ENCODE peak calls at places on chromosome 1, in ten cellular contexts. One of them, this sample, is unnamed.

GRCh38 chr1:55061000-55061705 is 21.8 kb downstream of the PCSK9 start:
- DNase-seq in activated naive CD8-positive, alpha-beta T cell treated with anti-CD3 and anti-CD28 coated beads, Interleukin-2, amount 10 ng/mL, durations not matched to agents 7 days and 5 days: no peak
- DNase-seq in dermis blood vessel endothelial cell: no peak
- DNase-seq in lung: peak; percentile 26
- DNase-seq in uterus: no peak
- DNase-seq in effector memory CD4-positive, alpha-beta T cell: no peak
- DNase-seq in activated CD4-positive, alpha-beta T cell treated with anti-CD3 and anti-CD28 coated beads, Interleukin-2, amount 50 U/mL, for 4 hours: no peak
- DNase-seq in SK-MEL-5: no peak
- DNase-seq in neural progenitor cell: no peak
- DNase-seq in stimulated activated CD4-positive, alpha-beta T cell treated with anti-CD3 and anti-CD28 coated beads, Interleukin-1b, Interleukin-23, amount 100 ng/mL, for 1 hour: no peak
- DNase-seq in this sample: no peak

GRCh38 chr1:206713910-206714312 is 29.2 kb downstream of the MAPKAPK2 start:
- DNase-seq in stimulated activated CD4-positive, alpha-beta T cell treated with anti-CD3 and anti-CD28 coated beads, Interleukin-1b, Interleukin-23, amount 100 ng/mL, for 1 hour: no peak
- DNase-seq in lung: no peak
- DNase-seq in activated naive CD8-positive, alpha-beta T cell treated with anti-CD3 and anti-CD28 coated beads, Interleukin-2, amount 10 ng/mL, durations not matched to agents 7 days and 5 days: no peak
- DNase-seq in activated CD4-positive, alpha-beta T cell treated with anti-CD3 and anti-CD28 coated beads, Interleukin-2, amount 50 U/mL, for 4 hours: no peak
- DNase-seq in dermis blood vessel endothelial cell: no peak
- DNase-seq in neural progenitor cell: no peak
- DNase-seq in SK-MEL-5: no peak
- DNase-seq in uterus: no peak
- DNase-seq in effector memory CD4-positive, alpha-beta T cell: no peak
- DNase-seq in this sample: no peak

GRCh38 chr1:31556481-31557006 is 19.8 kb upstream of the TINAGL1 start:
- DNase-seq in dermis blood vessel endothelial cell: no peak
- DNase-seq in SK-MEL-5: no peak
- DNase-seq in uterus: no peak
- DNase-seq in effector memory CD4-positive, alpha-beta T cell: no peak
- DNase-seq in neural progenitor cell: no peak
- DNase-seq in activated CD4-positive, alpha-beta T cell treated with anti-CD3 and anti-CD28 coated beads, Interleukin-2, amount 50 U/mL, for 4 hours: no peak
- DNase-seq in stimulated activated CD4-positive, alpha-beta T cell treated with anti-CD3 and anti-CD28 coated beads, Interleukin-1b, Interleukin-23, amount 100 ng/mL, for 1 hour: no peak
- DNase-seq in activated naive CD8-positive, alpha-beta T cell treated with anti-CD3 and anti-CD28 coated beads, Interleukin-2, amount 10 ng/mL, durations not matched to agents 7 days and 5 days: no peak
- DNase-seq in lung: no peak
- DNase-seq in this sample: no peak

GRCh38 chr1:8435569-8436071 is 117.7 kb downstream of the SLC45A1 start:
- DNase-seq in lung: no peak
- DNase-seq in activated CD4-positive, alpha-beta T cell treated with anti-CD3 and anti-CD28 coated beads, Interleukin-2, amount 50 U/mL, for 4 hours: no peak
- DNase-seq in SK-MEL-5: no peak
- DNase-seq in activated naive CD8-positive, alpha-beta T cell treated with anti-CD3 and anti-CD28 coated beads, Interleukin-2, amount 10 ng/mL, durations not matched to agents 7 days and 5 days: no peak
- DNase-seq in uterus: no peak
- DNase-seq in effector memory CD4-positive, alpha-beta T cell: no peak
- DNase-seq in stimulated activated CD4-positive, alpha-beta T cell treated with anti-CD3 and anti-CD28 coated beads, Interleukin-1b, Interleukin-23, amount 100 ng/mL, for 1 hour: no peak
- DNase-seq in dermis blood vessel endothelial cell: no peak
- DNase-seq in neural progenitor cell: no peak
- DNase-seq in this sample: no peak

GRCh38 chr1:3491291-3492246 is 37.1 kb downstream of the ARHGEF16 start:
- DNase-seq in uterus: peak; percentile 73
- DNase-seq in activated CD4-positive, alpha-beta T cell treated with anti-CD3 and anti-CD28 coated beads, Interleukin-2, amount 50 U/mL, for 4 hours: peak; percentile 85
- DNase-seq in lung: peak; percentile 75
- DNase-seq in neural progenitor cell: peak; percentile 81
- DNase-seq in dermis blood vessel endothelial cell: peak; percentile 71
- DNase-seq in stimulated activated CD4-positive, alpha-beta T cell treated with anti-CD3 and anti-CD28 coated beads, Interleukin-1b, Interleukin-23, amount 100 ng/mL, for 1 hour: peak; percentile 88
- DNase-seq in effector memory CD4-positive, alpha-beta T cell: peak; percentile 72
- DNase-seq in activated naive CD8-positive, alpha-beta T cell treated with anti-CD3 and anti-CD28 coated beads, Interleukin-2, amount 10 ng/mL, durations not matched to agents 7 days and 5 days: peak; percentile 90
- DNase-seq in SK-MEL-5: peak; percentile 60
- DNase-seq in this sample: peak; percentile 75

GRCh38 chr1:237705462-237705861 is 185.3 kb downstream of the ZP4 start:
- DNase-seq in uterus: no peak
- DNase-seq in activated CD4-positive, alpha-beta T cell treated with anti-CD3 and anti-CD28 coated beads, Interleukin-2, amount 50 U/mL, for 4 hours: no peak
- DNase-seq in stimulated activated CD4-positive, alpha-beta T cell treated with anti-CD3 and anti-CD28 coated beads, Interleukin-1b, Interleukin-23, amount 100 ng/mL, for 1 hour: no peak
- DNase-seq in neural progenitor cell: no peak
- DNase-seq in lung: no peak
- DNase-seq in activated naive CD8-positive, alpha-beta T cell treated with anti-CD3 and anti-CD28 coated beads, Interleukin-2, amount 10 ng/mL, durations not matched to agents 7 days and 5 days: no peak
- DNase-seq in SK-MEL-5: no peak
- DNase-seq in effector memory CD4-positive, alpha-beta T cell: no peak
- DNase-seq in dermis blood vessel endothelial cell: no peak
- DNase-seq in this sample: no peak

GRCh38 chr1:169884616-169885015 is 9.1 kb downstream of the SCYL3 start:
- DNase-seq in SK-MEL-5: no peak
- DNase-seq in lung: no peak
- DNase-seq in neural progenitor cell: no peak
- DNase-seq in activated CD4-positive, alpha-beta T cell treated with anti-CD3 and anti-CD28 coated beads, Interleukin-2, amount 50 U/mL, for 4 hours: no peak
- DNase-seq in stimulated activated CD4-positive, alpha-beta T cell treated with anti-CD3 and anti-CD28 coated beads, Interleukin-1b, Interleukin-23, amount 100 ng/mL, for 1 hour: no peak
- DNase-seq in activated naive CD8-positive, alpha-beta T cell treated with anti-CD3 and anti-CD28 coated beads, Interleukin-2, amount 10 ng/mL, durations not matched to agents 7 days and 5 days: no peak
- DNase-seq in effector memory CD4-positive, alpha-beta T cell: no peak
- DNase-seq in uterus: no peak
- DNase-seq in dermis blood vessel endothelial cell: no peak
- DNase-seq in this sample: no peak

GRCh38 chr1:171717080-171717479 is 24.8 kb downstream of the VAMP4 start:
- DNase-seq in lung: no peak
- DNase-seq in activated naive CD8-positive, alpha-beta T cell treated with anti-CD3 and anti-CD28 coated beads, Interleukin-2, amount 10 ng/mL, durations not matched to agents 7 days and 5 days: no peak
- DNase-seq in dermis blood vessel endothelial cell: peak; percentile 4
- DNase-seq in activated CD4-positive, alpha-beta T cell treated with anti-CD3 and anti-CD28 coated beads, Interleukin-2, amount 50 U/mL, for 4 hours: no peak
- DNase-seq in uterus: no peak
- DNase-seq in effector memory CD4-positive, alpha-beta T cell: no peak
- DNase-seq in stimulated activated CD4-positive, alpha-beta T cell treated with anti-CD3 and anti-CD28 coated beads, Interleukin-1b, Interleukin-23, amount 100 ng/mL, for 1 hour: no peak
- DNase-seq in SK-MEL-5: no peak
- DNase-seq in neural progenitor cell: no peak
- DNase-seq in this sample: no peak

GRCh38 chr1:233627376-233627775 is 13.5 kb downstream of the KCNK1 start:
- DNase-seq in SK-MEL-5: no peak
- DNase-seq in uterus: no peak
- DNase-seq in activated CD4-positive, alpha-beta T cell treated with anti-CD3 and anti-CD28 coated beads, Interleukin-2, amount 50 U/mL, for 4 hours: peak; percentile 1
- DNase-seq in neural progenitor cell: no peak
- DNase-seq in activated naive CD8-positive, alpha-beta T cell treated with anti-CD3 and anti-CD28 coated beads, Interleukin-2, amount 10 ng/mL, durations not matched to agents 7 days and 5 days: no peak
- DNase-seq in lung: no peak
- DNase-seq in stimulated activated CD4-positive, alpha-beta T cell treated with anti-CD3 and anti-CD28 coated beads, Interleukin-1b, Interleukin-23, amount 100 ng/mL, for 1 hour: peak; percentile 12
- DNase-seq in effector memory CD4-positive, alpha-beta T cell: no peak
- DNase-seq in dermis blood vessel endothelial cell: no peak
- DNase-seq in this sample: peak; percentile 9

This sample was measured in activated T-helper 9 cell treated with anti-CD3 and anti-CD28 coated beads, Interleukin-2, amount 50 U/mL, for 16 hours.